ENCODE peak calls at places on chromosome 7, in five cellular contexts. One of them, this sample, is unnamed.

GRCh38 chr7:18421297-18422004 is 74.1 kb upstream of the HDAC9 start:
- DNase-seq in sigmoid colon: no peak
- DNase-seq in transverse colon: no peak
- DNase-seq in suprapubic skin: no peak
- DNase-seq in SK-N-SH: no peak
- DNase-seq in this sample: no peak

GRCh38 chr7:150451097-150451793 is 815 bp downstream of the GIMAP8 start:
- DNase-seq in sigmoid colon: peak
- DNase-seq in SK-N-SH: no peak
- DNase-seq in suprapubic skin: no peak
- DNase-seq in transverse colon: peak
- DNase-seq in this sample: no peak

GRCh38 chr7:23833405-23833804 is 123.4 kb downstream of the STK31 start:
- DNase-seq in SK-N-SH: no peak
- DNase-seq in suprapubic skin: no peak
- DNase-seq in sigmoid colon: no peak
- DNase-seq in transverse colon: no peak
- DNase-seq in this sample: no peak

GRCh38 chr7:132742152-132742551 is 165.9 kb upstream of the PLXNA4 start:
- DNase-seq in transverse colon: no peak
- DNase-seq in sigmoid colon: no peak
- DNase-seq in suprapubic skin: no peak
- DNase-seq in SK-N-SH: no peak
- DNase-seq in this sample: peak

GRCh38 chr7:155674556-155674955 is 30.1 kb downstream of the RBM33 start:
- DNase-seq in suprapubic skin: no peak
- DNase-seq in SK-N-SH: no peak
- DNase-seq in transverse colon: no peak
- DNase-seq in sigmoid colon: no peak
- DNase-seq in this sample: no peak

GRCh38 chr7:150787321-150788281 is 12.6 kb downstream of the TMEM176B start:
- DNase-seq in transverse colon: no peak
- DNase-seq in SK-N-SH: peak
- DNase-seq in suprapubic skin: no peak
- DNase-seq in sigmoid colon: no peak
- DNase-seq in this sample: no peak

GRCh38 chr7:54992876-54993490 is 25.8 kb upstream of the EGFR start:
- DNase-seq in transverse colon: no peak
- DNase-seq in suprapubic skin: no peak
- DNase-seq in SK-N-SH: no peak
- DNase-seq in sigmoid colon: no peak
- DNase-seq in this sample: no peak

GRCh38 chr7:101162551-101163280 is 2.7 kb downstream of the VGF start:
- DNase-seq in suprapubic skin: no peak
- DNase-seq in transverse colon: peak
- DNase-seq in SK-N-SH: peak
- DNase-seq in sigmoid colon: no peak
- DNase-seq in this sample: no peak

GRCh38 chr7:81014266-81014665 is 95.4 kb upstream of the SEMA3C start:
- DNase-seq in SK-N-SH: no peak
- DNase-seq in suprapubic skin: no peak
- DNase-seq in sigmoid colon: no peak
- DNase-seq in transverse colon: no peak
- DNase-seq in this sample: no peak

GRCh38 chr7:26365077-26365896 is 73.6 kb downstream of the SNX10 start:
- DNase-seq in suprapubic skin: no peak
- DNase-seq in transverse colon: peak
- DNase-seq in SK-N-SH: peak
- DNase-seq in sigmoid colon: no peak
- DNase-seq in this sample: peak

GRCh38 chr7:139735466-139735865 is 42.3 kb downstream of the HIPK2 start:
- DNase-seq in suprapubic skin: no peak
- DNase-seq in SK-N-SH: no peak
- DNase-seq in transverse colon: no peak
- DNase-seq in sigmoid colon: no peak
- DNase-seq in this sample: no peak

GRCh38 chr7:124276005-124276606 is 243.2 kb upstream of the TMEM229A start:
- DNase-seq in suprapubic skin: no peak
- DNase-seq in transverse colon: peak
- DNase-seq in SK-N-SH: peak
- DNase-seq in sigmoid colon: no peak
- DNase-seq in this sample: no peak

GRCh38 chr7:27098493-27099223 is 2.9 kb upstream of the HOXA1 start:
- DNase-seq in suprapubic skin: peak
- DNase-seq in transverse colon: peak
- DNase-seq in SK-N-SH: no peak
- DNase-seq in sigmoid colon: peak
- DNase-seq in this sample: no peak

GRCh38 chr7:7595451-7595850 is 28.8 kb downstream of the MIOS start:
- DNase-seq in transverse colon: no peak
- DNase-seq in suprapubic skin: no peak
- DNase-seq in SK-N-SH: peak
- DNase-seq in sigmoid colon: no peak
- DNase-seq in this sample: no peak
- TF ChIP-seq CTCF in transverse colon: peak
- TF ChIP-seq CTCF in suprapubic skin: no peak
- TF ChIP-seq CTCF in SK-N-SH: peak
- TF ChIP-seq CTCF in sigmoid colon: no peak
- TF ChIP-seq CTCF in this sample: peak

GRCh38 chr7:21137640-21138039 is 290.2 kb upstream of the SP4 start:
- DNase-seq in transverse colon: no peak
- DNase-seq in SK-N-SH: no peak
- DNase-seq in sigmoid colon: no peak
- DNase-seq in suprapubic skin: no peak
- DNase-seq in this sample: no peak

GRCh38 chr7:21140622-21141021 is 287.3 kb upstream of the SP4 start:
- DNase-seq in sigmoid colon: no peak
- DNase-seq in transverse colon: peak
- DNase-seq in suprapubic skin: no peak
- DNase-seq in SK-N-SH: no peak
- DNase-seq in this sample: no peak

GRCh38 chr7:21135437-21135836 is 292.4 kb upstream of the SP4 start:
- DNase-seq in sigmoid colon: no peak
- DNase-seq in SK-N-SH: no peak
- DNase-seq in transverse colon: no peak
- DNase-seq in suprapubic skin: no peak
- DNase-seq in this sample: no peak

DNA sequence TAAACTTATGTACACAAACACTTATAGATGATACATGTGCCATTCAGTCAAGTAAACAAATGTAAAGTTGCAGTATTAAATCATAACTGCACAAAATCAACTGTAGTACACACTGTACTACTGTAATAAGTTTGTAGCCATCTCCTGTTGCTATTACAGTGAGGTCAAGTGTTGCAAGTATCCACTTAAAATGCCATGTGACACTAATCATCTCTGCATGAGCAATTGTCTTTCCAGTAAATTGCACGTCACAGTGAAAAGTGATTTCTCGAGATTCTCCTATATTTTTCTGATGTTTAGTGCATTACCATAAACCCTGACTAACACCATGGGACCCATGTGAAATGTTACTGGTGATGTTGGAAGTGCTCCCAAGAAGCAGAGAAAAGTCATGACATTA is 293.3 kb upstream of the SP4 start:
- DNase-seq in sigmoid colon: no peak
- DNase-seq in SK-N-SH: no peak
- DNase-seq in suprapubic skin: no peak
- DNase-seq in transverse colon: no peak
- DNase-seq in this sample: no peak
- TF ChIP-seq EP300 in sigmoid colon: no peak
- TF ChIP-seq EP300 in SK-N-SH: no peak
- TF ChIP-seq EP300 in suprapubic skin: no peak
- TF ChIP-seq EP300 in transverse colon: no peak
- TF ChIP-seq EP300 in this sample: no peak

GRCh38 chr7:96136600-96137239 is 185.2 kb downstream of the SLC25A13 start:
- DNase-seq in transverse colon: no peak
- DNase-seq in sigmoid colon: no peak
- DNase-seq in suprapubic skin: no peak
- DNase-seq in SK-N-SH: no peak
- DNase-seq in this sample: no peak

GRCh38 chr7:96127746-96128145 is 194.2 kb downstream of the SLC25A13 start:
- DNase-seq in suprapubic skin: no peak
- DNase-seq in transverse colon: no peak
- DNase-seq in SK-N-SH: no peak
- DNase-seq in sigmoid colon: no peak
- DNase-seq in this sample: no peak

GRCh38 chr7:96126382-96126781 is 195.5 kb downstream of the SLC25A13 start:
- DNase-seq in transverse colon: no peak
- DNase-seq in SK-N-SH: no peak
- DNase-seq in suprapubic skin: no peak
- DNase-seq in sigmoid colon: no peak
- DNase-seq in this sample: no peak

GRCh38 chr7:96135241-96135640 is 186.7 kb downstream of the SLC25A13 start:
- DNase-seq in suprapubic skin: no peak
- DNase-seq in sigmoid colon: no peak
- DNase-seq in SK-N-SH: no peak
- DNase-seq in transverse colon: no peak
- DNase-seq in this sample: no peak

DNA sequence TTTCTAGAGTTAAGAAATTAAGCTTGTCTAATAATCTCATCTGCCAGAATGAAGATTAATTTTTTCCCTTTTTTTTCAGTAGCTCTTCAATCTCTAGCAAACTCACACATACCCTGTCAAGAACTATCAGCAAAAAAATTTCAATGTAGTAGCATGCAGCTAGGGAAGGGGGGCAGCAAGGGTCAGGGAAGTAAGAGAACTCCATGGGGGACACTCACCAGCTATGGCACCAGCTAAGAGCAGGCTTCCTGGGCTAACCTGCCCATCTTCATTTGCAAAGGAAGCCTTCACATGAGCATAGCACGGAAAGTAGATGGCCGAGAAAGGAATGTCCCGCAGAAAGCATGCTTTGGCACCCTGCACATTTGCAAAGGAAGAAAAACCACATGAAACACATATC is 190.4 kb downstream of the SLC25A13 start:
- DNase-seq in suprapubic skin: no peak
- DNase-seq in sigmoid colon: no peak
- DNase-seq in transverse colon: no peak
- DNase-seq in SK-N-SH: no peak
- DNase-seq in this sample: no peak
- TF ChIP-seq CTCF in suprapubic skin: no peak
- TF ChIP-seq CTCF in sigmoid colon: no peak
- TF ChIP-seq CTCF in transverse colon: no peak
- TF ChIP-seq CTCF in SK-N-SH: no peak
- TF ChIP-seq CTCF in this sample: no peak

GRCh38 chr7:1053002-1053411 is 8.7 kb downstream of the GPR146 start:
- DNase-seq in sigmoid colon: no peak
- DNase-seq in SK-N-SH: no peak
- DNase-seq in transverse colon: no peak
- DNase-seq in suprapubic skin: no peak
- DNase-seq in this sample: no peak
- TF ChIP-seq EP300 in sigmoid colon: no peak
- TF ChIP-seq EP300 in SK-N-SH: no peak
- TF ChIP-seq EP300 in transverse colon: peak
- TF ChIP-seq EP300 in suprapubic skin: no peak
- TF ChIP-seq EP300 in this sample: peak

DNA sequence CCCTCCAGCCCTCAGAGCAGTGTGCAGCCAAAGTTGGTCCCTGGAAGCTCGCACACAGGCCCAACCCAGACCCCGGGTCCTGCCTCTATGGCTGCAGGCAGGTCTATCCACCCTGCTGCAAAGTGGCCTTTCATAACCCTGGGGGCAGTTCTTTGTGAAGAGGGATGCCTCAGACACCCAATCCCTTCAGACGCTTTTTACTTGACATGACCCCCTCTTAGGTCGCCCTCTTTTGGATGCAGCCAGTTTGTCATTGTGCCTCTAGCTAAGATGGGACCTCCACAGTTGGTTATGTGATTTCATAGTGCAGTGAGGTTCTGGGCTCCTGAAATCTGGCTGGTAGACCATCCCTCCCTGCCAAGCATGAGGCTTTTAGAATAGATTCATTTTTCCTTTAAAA is 27.3 kb downstream of the SMKR1 start:
- DNase-seq in SK-N-SH: no peak
- DNase-seq in suprapubic skin: no peak
- DNase-seq in sigmoid colon: no peak
- DNase-seq in transverse colon: no peak
- DNase-seq in this sample: no peak
- TF ChIP-seq CTCF in SK-N-SH: no peak
- TF ChIP-seq CTCF in suprapubic skin: no peak
- TF ChIP-seq CTCF in sigmoid colon: no peak
- TF ChIP-seq CTCF in transverse colon: no peak
- TF ChIP-seq CTCF in this sample: no peak

GRCh38 chr7:117548035-117548434 is 68.2 kb downstream of the CFTR start:
- DNase-seq in transverse colon: no peak
- DNase-seq in suprapubic skin: no peak
- DNase-seq in sigmoid colon: no peak
- DNase-seq in SK-N-SH: no peak
- DNase-seq in this sample: no peak

GRCh38 chr7:117544061-117544460 is 64.2 kb downstream of the CFTR start:
- DNase-seq in sigmoid colon: no peak
- DNase-seq in SK-N-SH: no peak
- DNase-seq in suprapubic skin: no peak
- DNase-seq in transverse colon: no peak
- DNase-seq in this sample: no peak
- TF ChIP-seq EP300 in sigmoid colon: no peak
- TF ChIP-seq EP300 in SK-N-SH: no peak
- TF ChIP-seq EP300 in suprapubic skin: no peak
- TF ChIP-seq EP300 in transverse colon: no peak
- TF ChIP-seq EP300 in this sample: no peak

This sample was measured in stomach.